ENCODE peak calls at places on chromosomes 3 and 15, in seven cellular contexts. C is activated naive CD4-positive, alpha-beta T cell treated with anti-CD3 and anti-CD28 coated beads for 36 hours; N is ELR; M is AG08396; O is frontal cortex; H is uterus; I is left colon. Z is an unnamed sample.
A peak's percentile ranks its signal among the peaks of the same experiment; 100 is the strongest.

GRCh38 chr15:67248106-67248505 is 6.4 kb downstream of the AAGAB start:
- DNase-seq in I (no peak), C (no peak), H (no peak), M (peak; percentile 14), O (no peak), N (no peak), Z (no peak)

GRCh38 chr15:70201376-70201775 is 103.7 kb upstream of the TLE3 start:
- DNase-seq in I (no peak), C (no peak), M (no peak), O (no peak), N (no peak), H (no peak), Z (no peak)

GRCh38 chr3:49415931-49416601 is 3.8 kb downstream of the TCTA start:
- DNase-seq in N (no peak), H (no peak), M (no peak), C (peak; percentile 90), O (no peak), I (peak; percentile 18), Z (no peak)

GRCh38 chr3:150603888-150604319 is 783 bp downstream of the SELENOT start:
- DNase-seq in M (no peak), N (no peak), C (no peak), H (no peak), O (peak; percentile 32), I (no peak), Z (no peak)

GRCh38 chr15:70328137-70329115 is 230.7 kb upstream of the TLE3 start:
- DNase-seq in O (no peak), C (no peak), I (peak; percentile 40), H (peak; percentile 42), M (peak; percentile 63), N (peak; percentile 10), Z (no peak)

GRCh38 chr3:29514912-29515311 is 234.0 kb downstream of the RBMS3 start:
- DNase-seq in H (no peak), C (no peak), O (no peak), N (peak; percentile 8), M (no peak), I (no peak), Z (no peak)

GRCh38 chr3:11226042-11226370 is 46.2 kb upstream of the ATG7 start:
- DNase-seq in I (peak; percentile 73), O (no peak), M (no peak), H (no peak), N (no peak), C (no peak), Z (no peak)

GRCh38 chr3:67460841-67461240 is 193.6 kb downstream of the SUCLG2 start:
- DNase-seq in N (peak; percentile 60), C (no peak), M (no peak), I (no peak), H (no peak), O (no peak), Z (no peak)

GRCh38 chr3:162760789-162761188 is 1264.2 kb downstream of the OTOL1 start:
- DNase-seq in O (no peak), I (no peak), C (no peak), H (no peak), N (no peak), M (no peak), Z (no peak)

GRCh38 chr15:61091229-61091628 is 137.9 kb downstream of the RORA start:
- DNase-seq in I (no peak), O (no peak), H (peak; percentile 28), N (no peak), C (no peak), M (no peak), Z (no peak)